ENCODE peak calls at places on chromosomes 5 and 9, in four cellular contexts. One of them, this sample, is unnamed.

GRCh38 chr9:137798901-137799629 is 78.5 kb upstream of the CACNA1B start:
- DNase-seq in esophagus muscularis mucosa: no peak
- DNase-seq in GM12892: no peak
- DNase-seq in spleen: no peak
- DNase-seq in this sample: no peak

GRCh38 chr9:69647804-69648203 is 24.4 kb downstream of the APBA1 start:
- DNase-seq in esophagus muscularis mucosa: no peak
- DNase-seq in GM12892: no peak
- DNase-seq in spleen: no peak
- DNase-seq in this sample: no peak

GRCh38 chr5:88489433-88489832 is 220.8 kb upstream of the TMEM161B start:
- DNase-seq in esophagus muscularis mucosa: no peak
- DNase-seq in GM12892: no peak
- DNase-seq in spleen: no peak
- DNase-seq in this sample: no peak

GRCh38 chr9:76400534-76401096 is 6.4 kb upstream of the RFK start:
- DNase-seq in esophagus muscularis mucosa: no peak
- DNase-seq in GM12892: no peak
- DNase-seq in spleen: no peak
- DNase-seq in this sample: peak; percentile 54

GRCh38 chr5:179613460-179614071 is 9.9 kb downstream of the HNRNPH1 start:
- DNase-seq in esophagus muscularis mucosa: no peak
- DNase-seq in GM12892: no peak
- DNase-seq in spleen: peak; percentile 49
- DNase-seq in this sample: no peak

GRCh38 chr5:74199436-74200210 is 440.9 kb downstream of the ENC1 start:
- DNase-seq in esophagus muscularis mucosa: no peak
- DNase-seq in GM12892: no peak
- DNase-seq in spleen: no peak
- DNase-seq in this sample: peak; percentile 74

GRCh38 chr9:94576131-94576530 is 17.5 kb downstream of the FBP2 start:
- DNase-seq in esophagus muscularis mucosa: no peak
- DNase-seq in GM12892: no peak
- DNase-seq in spleen: no peak
- DNase-seq in this sample: no peak

GRCh38 chr5:83608122-83608521 is 112.5 kb downstream of the HAPLN1 start:
- DNase-seq in esophagus muscularis mucosa: peak; percentile 37
- DNase-seq in GM12892: no peak
- DNase-seq in spleen: no peak
- DNase-seq in this sample: peak; percentile 40

GRCh38 chr5:147576646-147577535 is 67.0 kb upstream of the DPYSL3 start:
- DNase-seq in esophagus muscularis mucosa: peak; percentile 92
- DNase-seq in GM12892: peak; percentile 5
- DNase-seq in spleen: no peak
- DNase-seq in this sample: peak; percentile 29

GRCh38 chr9:84711936-84712335 is 42.4 kb downstream of the NTRK2 start:
- DNase-seq in esophagus muscularis mucosa: no peak
- DNase-seq in GM12892: no peak
- DNase-seq in spleen: no peak
- DNase-seq in this sample: no peak

GRCh38 chr9:107683566-107683965 is 194.0 kb upstream of the KLF4 start:
- DNase-seq in esophagus muscularis mucosa: no peak
- DNase-seq in GM12892: no peak
- DNase-seq in spleen: no peak
- DNase-seq in this sample: no peak

GRCh38 chr5:142906863-142907671 is 136.9 kb downstream of the ARHGAP26 start:
- DNase-seq in esophagus muscularis mucosa: no peak
- DNase-seq in GM12892: no peak
- DNase-seq in spleen: no peak
- DNase-seq in this sample: peak; percentile 96

GRCh38 chr5:159923008-159923407 is 6.7 kb downstream of the ADRA1B start:
- DNase-seq in esophagus muscularis mucosa: no peak
- DNase-seq in GM12892: no peak
- DNase-seq in spleen: no peak
- DNase-seq in this sample: no peak

GRCh38 chr5:181261320-181262085 is 560 bp upstream of the TRIM52 start:
- DNase-seq in esophagus muscularis mucosa: peak; percentile 93
- DNase-seq in GM12892: peak; percentile 45
- DNase-seq in spleen: peak; percentile 94
- DNase-seq in this sample: peak; percentile 50

GRCh38 chr5:148382961-148383360 is 797 bp upstream of the FBXO38 start:
- DNase-seq in esophagus muscularis mucosa: no peak
- DNase-seq in GM12892: no peak
- DNase-seq in spleen: no peak
- DNase-seq in this sample: no peak

GRCh38 chr9:125513634-125514413 is 193.2 kb downstream of the MAPKAP1 start:
- DNase-seq in esophagus muscularis mucosa: peak; percentile 91
- DNase-seq in GM12892: peak; percentile 41
- DNase-seq in spleen: no peak
- DNase-seq in this sample: peak; percentile 81

GRCh38 chr5:78647838-78648358 is 674 bp downstream of the LHFPL2 start:
- DNase-seq in esophagus muscularis mucosa: no peak
- DNase-seq in GM12892: peak; percentile 44
- DNase-seq in spleen: no peak
- DNase-seq in this sample: peak; percentile 54

GRCh38 chr9:113519401-113520108 is 56.0 kb downstream of the RGS3 start:
- DNase-seq in esophagus muscularis mucosa: no peak
- DNase-seq in GM12892: no peak
- DNase-seq in spleen: no peak
- DNase-seq in this sample: peak; percentile 29

GRCh38 chr5:141716009-141716408 is 34.0 kb upstream of the ARAP3 start:
- DNase-seq in esophagus muscularis mucosa: no peak
- DNase-seq in GM12892: no peak
- DNase-seq in spleen: no peak
- DNase-seq in this sample: no peak

GRCh38 chr5:120362426-120362825 is 101.7 kb upstream of the PRR16 start:
- DNase-seq in esophagus muscularis mucosa: no peak
- DNase-seq in GM12892: no peak
- DNase-seq in spleen: no peak
- DNase-seq in this sample: no peak

GRCh38 chr9:136544549-136545064 is 1.2 kb downstream of the NOTCH1 start:
- DNase-seq in esophagus muscularis mucosa: no peak
- DNase-seq in GM12892: peak; percentile 72
- DNase-seq in spleen: peak; percentile 95
- DNase-seq in this sample: no peak

GRCh38 chr5:114305402-114306207 is 56.3 kb upstream of the KCNN2 start:
- DNase-seq in esophagus muscularis mucosa: no peak
- DNase-seq in GM12892: no peak
- DNase-seq in spleen: no peak
- DNase-seq in this sample: peak; percentile 74

GRCh38 chr5:14108170-14108996 is 34.8 kb upstream of the TRIO start:
- DNase-seq in esophagus muscularis mucosa: no peak
- DNase-seq in GM12892: peak; percentile 43
- DNase-seq in spleen: no peak
- DNase-seq in this sample: peak; percentile 91

GRCh38 chr5:147223951-147224791 is 10.7 kb upstream of the STK32A start:
- DNase-seq in esophagus muscularis mucosa: no peak
- DNase-seq in GM12892: no peak
- DNase-seq in spleen: no peak
- DNase-seq in this sample: peak; percentile 42

GRCh38 chr5:34538026-34538672 is 118.0 kb upstream of the RAI14 start:
- DNase-seq in esophagus muscularis mucosa: no peak
- DNase-seq in GM12892: no peak
- DNase-seq in spleen: no peak
- DNase-seq in this sample: peak; percentile 31

GRCh38 chr9:36191696-36192095 is 975 bp downstream of the CLTA start:
- DNase-seq in esophagus muscularis mucosa: no peak
- DNase-seq in GM12892: no peak
- DNase-seq in spleen: no peak
- DNase-seq in this sample: no peak

GRCh38 chr9:137516144-137516917 is 33.9 kb downstream of the PNPLA7 start:
- DNase-seq in esophagus muscularis mucosa: no peak
- DNase-seq in GM12892: peak; percentile 13
- DNase-seq in spleen: no peak
- DNase-seq in this sample: no peak

GRCh38 chr9:128160603-128160987 is 530 bp downstream of the BBLN start:
- DNase-seq in esophagus muscularis mucosa: no peak
- DNase-seq in GM12892: peak; percentile 52
- DNase-seq in spleen: no peak
- DNase-seq in this sample: peak; percentile 30

GRCh38 chr5:172407241-172407691 is 47.1 kb downstream of the SH3PXD2B start:
- DNase-seq in esophagus muscularis mucosa: no peak
- DNase-seq in GM12892: no peak
- DNase-seq in spleen: no peak
- DNase-seq in this sample: peak; percentile 55

GRCh38 chr5:10635861-10636350 is 72.0 kb downstream of the ANKRD33B start:
- DNase-seq in esophagus muscularis mucosa: no peak
- DNase-seq in GM12892: no peak
- DNase-seq in spleen: no peak
- DNase-seq in this sample: no peak

GRCh38 chr5:151694035-151694485 is 7.3 kb upstream of the SPARC start:
- DNase-seq in esophagus muscularis mucosa: no peak
- DNase-seq in GM12892: no peak
- DNase-seq in spleen: no peak
- DNase-seq in this sample: no peak

GRCh38 chr5:108562205-108562454 is 180.2 kb upstream of the FBXL17 start:
- DNase-seq in esophagus muscularis mucosa: no peak
- DNase-seq in GM12892: no peak
- DNase-seq in spleen: no peak
- DNase-seq in this sample: no peak

GRCh38 chr9:81465468-81466002 is 223.8 kb downstream of the TLE1 start:
- DNase-seq in esophagus muscularis mucosa: no peak
- DNase-seq in GM12892: no peak
- DNase-seq in spleen: no peak
- DNase-seq in this sample: peak; percentile 25

DNA sequence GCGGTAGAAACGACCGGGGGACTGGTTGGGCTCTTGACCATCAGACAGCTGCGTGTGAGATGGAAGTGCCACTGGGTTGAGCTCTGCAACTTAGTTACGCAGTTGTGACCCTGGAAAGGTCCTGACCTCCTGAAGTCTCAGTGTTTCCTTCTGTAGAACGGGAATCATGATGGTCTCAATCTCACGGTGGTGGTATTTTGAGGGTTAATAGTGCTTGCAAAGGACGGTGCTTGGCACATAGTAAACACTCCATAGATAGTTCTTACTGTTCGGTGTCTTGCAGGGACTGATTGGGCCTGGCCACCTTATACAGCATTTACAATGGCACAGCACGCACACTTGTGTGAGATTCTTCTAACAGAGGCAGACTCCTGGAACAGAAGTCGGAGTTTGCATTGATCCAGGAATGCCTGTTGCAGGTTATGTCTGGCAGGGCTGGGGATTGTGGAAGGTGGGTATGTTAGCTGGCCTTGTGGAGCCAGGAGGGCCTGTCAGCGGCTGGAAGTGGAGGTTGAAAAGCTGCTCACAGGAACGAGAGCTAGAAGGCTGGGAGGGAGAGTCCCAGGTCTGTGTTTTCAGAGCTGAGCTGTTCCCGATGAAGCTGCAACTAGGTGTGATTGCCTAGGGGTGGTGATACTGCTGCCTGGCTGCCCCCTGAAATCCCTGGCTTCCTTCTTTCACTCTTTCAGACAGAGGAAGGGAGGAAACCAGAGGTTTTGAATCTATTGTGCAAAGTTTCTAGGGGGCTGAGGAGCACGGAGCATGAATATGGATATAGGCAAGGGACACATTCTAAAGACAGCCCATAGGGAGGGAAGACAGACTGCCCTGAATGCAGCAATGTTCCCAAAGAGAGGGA is 1.0 kb upstream of the TXN start:
- DNase-seq in esophagus muscularis mucosa: no peak
- DNase-seq in GM12892: no peak
- DNase-seq in spleen: peak; percentile 79
- DNase-seq in this sample: peak; percentile 24
- TF ChIP-seq POLR2A in esophagus muscularis mucosa: no peak
- TF ChIP-seq POLR2A in GM12892: peak; percentile 8
- TF ChIP-seq POLR2A in spleen: no peak
- TF ChIP-seq POLR2A in this sample: no peak

DNA sequence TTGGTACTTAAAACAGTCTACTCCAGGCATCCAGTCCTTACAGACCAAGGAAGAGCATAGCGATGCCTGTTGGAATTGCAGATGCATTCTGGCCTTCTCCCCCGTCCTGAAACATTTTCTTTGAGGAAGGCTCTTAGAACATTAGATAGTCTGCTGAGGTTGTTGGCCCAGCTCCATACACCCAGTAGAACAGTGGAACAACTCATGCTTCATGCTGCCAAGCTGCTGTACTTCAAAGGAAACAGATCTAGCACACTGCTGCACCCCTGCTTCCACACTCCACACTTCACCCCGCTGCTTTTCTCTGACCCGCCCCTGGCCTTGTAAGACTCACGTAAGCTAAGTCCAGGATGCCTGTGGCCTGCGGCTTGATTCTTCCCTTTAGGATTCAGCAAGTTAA is 33.4 kb upstream of the NCS1 start:
- DNase-seq in esophagus muscularis mucosa: no peak
- DNase-seq in GM12892: no peak
- DNase-seq in spleen: no peak
- DNase-seq in this sample: peak; percentile 97
- TF ChIP-seq POLR2A in esophagus muscularis mucosa: no peak
- TF ChIP-seq POLR2A in GM12892: no peak
- TF ChIP-seq POLR2A in spleen: no peak
- TF ChIP-seq POLR2A in this sample: peak; percentile 5

DNA sequence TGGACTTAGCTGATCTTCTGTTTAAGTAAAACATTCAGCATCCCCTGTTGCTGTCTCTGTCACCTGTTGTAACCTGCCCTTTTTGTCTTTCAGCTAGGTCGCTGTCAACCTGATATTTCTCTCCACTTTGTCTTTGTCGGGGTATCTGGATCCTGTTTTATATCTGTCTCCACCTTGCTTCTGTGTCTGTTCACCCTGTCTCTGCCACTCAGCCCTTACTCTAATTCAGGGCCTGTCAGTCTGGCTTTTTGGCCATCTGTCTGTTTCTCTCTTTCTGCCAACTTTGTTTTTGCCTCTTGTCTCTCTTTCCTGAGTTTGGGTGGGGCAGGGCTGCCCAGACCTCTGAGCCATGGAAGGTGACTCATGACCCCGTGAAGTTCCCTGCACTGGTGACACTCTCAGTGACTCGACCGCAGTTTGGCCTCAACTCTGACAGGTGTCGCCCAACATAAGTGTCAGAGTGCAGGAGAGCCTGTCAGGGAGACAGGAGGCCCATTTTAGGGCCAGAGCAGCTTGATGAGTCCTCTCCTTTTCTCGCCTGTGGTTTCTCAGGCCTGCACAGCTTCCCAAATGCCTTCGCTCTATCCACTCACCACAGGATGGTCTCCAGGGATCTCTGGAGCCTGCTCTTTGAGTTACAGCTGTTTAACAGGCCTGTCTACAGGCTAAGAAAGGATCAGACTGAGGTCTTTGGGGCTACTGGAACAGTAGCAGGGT is 864 bp downstream of the ZBTB43 start:
- DNase-seq in esophagus muscularis mucosa: no peak
- DNase-seq in GM12892: peak; percentile 47
- DNase-seq in spleen: peak; percentile 80
- DNase-seq in this sample: peak; percentile 39
- TF ChIP-seq POLR2A in esophagus muscularis mucosa: no peak
- TF ChIP-seq POLR2A in GM12892: no peak
- TF ChIP-seq POLR2A in spleen: no peak
- TF ChIP-seq POLR2A in this sample: no peak

GRCh38 chr5:54388411-54388810 is 67.1 kb upstream of the HSPB3 start:
- DNase-seq in esophagus muscularis mucosa: no peak
- DNase-seq in GM12892: no peak
- DNase-seq in spleen: no peak
- DNase-seq in this sample: no peak
- TF ChIP-seq POLR2A in esophagus muscularis mucosa: no peak
- TF ChIP-seq POLR2A in GM12892: no peak
- TF ChIP-seq POLR2A in spleen: no peak
- TF ChIP-seq POLR2A in this sample: no peak